ENCODE peak calls at places on chromosome 16, in four cellular contexts. P is SK-N-SH, U is K562, M is GM12878. T is an unnamed sample.

GRCh38 chr16:67052399-67052798 is 23.4 kb downstream of the CBFB start:
- DNase-seq in M (no peak), P (no peak), U (no peak), T (no peak)

GRCh38 chr16:89159850-89160354 is 11.6 kb upstream of the CDH15 start:
- DNase-seq in M (no peak), U (no peak), P (no peak), T (no peak)

GRCh38 chr16:82748026-82748425 is 121.3 kb downstream of the CDH13 start:
- DNase-seq in U (no peak), P (no peak), M (no peak), T (no peak)

GRCh38 chr16:50308237-50308965 is 42.0 kb downstream of the ADCY7 start:
- DNase-seq in M (no peak), U (no peak), P (peak), T (no peak)

GRCh38 chr16:67198238-67198734 is 645 bp upstream of the ELMO3 start:
- DNase-seq in M (no peak), U (no peak), P (peak), T (peak)

GRCh38 chr16:88700636-88701482 is 5.3 kb downstream of the RNF166 start:
- DNase-seq in U (peak), M (peak), P (no peak), T (no peak)

GRCh38 chr16:81492965-81493754 is 48.6 kb downstream of the CMIP start:
- DNase-seq in U (no peak), P (no peak), M (no peak), T (no peak)

GRCh38 chr16:15046692-15047376 is 9.0 kb downstream of the NTAN1 start:
- DNase-seq in U (peak), P (no peak), M (no peak), T (no peak)

GRCh38 chr16:15749371-15749770 is 99.3 kb downstream of the NDE1 start:
- DNase-seq in P (no peak), M (no peak), U (no peak), T (no peak)

GRCh38 chr16:82061861-82062525 is 26.9 kb downstream of the HSD17B2 start:
- DNase-seq in P (peak), U (peak), M (no peak), T (no peak)

GRCh38 chr16:20884240-20884556 is 16.0 kb downstream of the DCUN1D3 start:
- DNase-seq in M (no peak), P (no peak), U (no peak), T (no peak)

DNA sequence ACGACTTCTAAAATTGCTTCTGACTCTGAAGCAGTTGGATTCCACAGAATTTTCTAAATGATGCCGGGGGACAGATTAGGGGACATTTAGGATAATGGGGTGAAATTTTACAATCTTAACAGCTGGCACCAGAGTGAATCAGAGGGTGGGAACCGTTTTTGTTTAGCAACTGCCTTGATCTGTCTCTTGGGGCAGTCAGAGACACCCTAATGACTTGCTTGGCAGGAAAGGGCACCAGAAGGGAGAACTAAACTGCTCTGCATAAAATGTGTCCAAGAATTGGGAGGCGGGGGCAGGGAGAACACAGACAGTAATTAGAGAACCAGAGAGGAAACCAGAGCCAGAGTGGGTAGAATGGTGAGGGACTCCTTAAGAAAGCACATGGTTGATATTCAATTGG is 6.1 kb upstream of the ABCC12 start:
- DNase-seq in U (no peak), M (no peak), P (no peak), T (no peak)
- TF ChIP-seq USF1 in U (no peak), M (no peak), P (no peak), T (no peak)

GRCh38 chr16:86590501-86591144 is 12.3 kb downstream of the FOXL1 start:
- DNase-seq in M (no peak), U (no peak), P (no peak), T (no peak)
- TF ChIP-seq MAX in M (no peak), U (no peak), P (no peak), T (no peak)

DNA sequence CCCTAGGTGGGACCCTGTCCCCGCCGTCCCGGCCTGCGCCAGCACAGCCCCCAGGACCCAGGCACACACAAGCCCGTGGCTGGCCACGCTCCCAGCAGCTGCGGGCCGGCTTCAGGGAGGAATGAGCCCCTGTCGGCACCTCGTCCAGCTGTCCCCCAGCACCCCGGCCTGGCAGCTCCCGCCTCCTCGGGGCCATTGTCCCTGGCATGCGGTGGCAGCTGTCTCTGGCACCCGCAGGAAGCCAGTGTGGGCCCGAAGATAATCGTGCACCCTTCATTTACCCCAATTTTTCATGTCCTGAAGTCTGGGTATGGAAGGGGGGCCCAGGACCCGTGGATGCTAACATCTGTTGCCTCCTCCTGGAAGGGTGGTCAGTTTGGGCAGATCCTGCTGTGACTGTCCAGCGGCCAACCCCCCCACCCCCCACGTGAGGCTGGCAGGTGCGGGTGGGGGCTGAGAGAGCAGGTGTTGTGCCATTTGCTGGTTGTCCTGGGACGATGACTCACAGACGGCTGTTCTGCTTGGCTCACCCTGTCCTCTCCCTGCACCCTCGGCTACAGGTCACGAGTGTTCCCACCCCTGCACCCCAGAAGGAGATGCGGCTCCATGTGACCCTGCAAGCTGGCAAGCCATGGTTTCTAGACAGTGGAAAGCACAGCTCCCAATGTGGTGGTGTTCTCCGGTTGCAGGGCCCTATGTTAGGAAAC is 4.0 kb upstream of the LMF1 start:
- DNase-seq in P (peak), M (no peak), U (no peak), T (no peak)
- TF ChIP-seq USF1 in P (no peak), M (peak), U (no peak), T (no peak)

DNA sequence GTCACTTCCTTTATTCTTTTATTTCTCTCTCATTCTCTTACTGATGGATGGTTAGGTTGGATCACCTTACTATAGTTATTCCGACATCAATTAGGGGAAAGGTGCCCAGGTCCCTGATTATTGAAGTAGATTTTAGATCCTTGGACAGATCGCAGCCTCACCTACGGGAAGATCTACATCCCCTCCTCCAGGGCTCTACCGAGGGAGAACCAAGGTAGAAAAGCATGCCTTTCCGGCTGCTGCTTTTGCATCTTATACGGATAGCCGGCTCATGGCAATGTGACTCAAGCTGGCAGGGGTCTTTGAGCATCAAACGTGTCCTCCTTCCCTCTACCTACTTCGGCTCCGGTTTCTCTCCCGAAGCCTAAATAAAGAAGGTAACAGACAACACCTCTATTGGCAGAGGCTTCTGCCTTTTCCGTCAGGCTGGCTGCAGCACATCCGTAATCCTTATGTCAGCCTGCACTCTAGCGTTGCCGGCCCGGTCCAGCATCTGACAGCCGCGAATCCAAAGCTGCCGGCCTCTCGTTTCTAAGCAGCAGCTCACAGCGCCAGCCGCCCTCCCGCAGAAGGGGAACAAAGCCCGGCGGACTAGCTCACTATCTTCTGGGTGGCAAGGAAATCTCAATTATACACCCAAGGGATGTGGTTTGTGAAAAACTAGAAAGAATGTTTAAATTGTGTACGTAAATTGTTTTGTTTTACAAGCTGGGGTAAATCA is 46.9 kb downstream of the IRX6 start:
- DNase-seq in M (no peak), U (no peak), P (peak), T (peak)
- TF ChIP-seq MAX in M (no peak), U (no peak), P (no peak), T (no peak)

GRCh38 chr16:57407521-57408353 is 3.2 kb downstream of the CCL17 start:
- DNase-seq in P (no peak), M (no peak), U (no peak), T (no peak)

GRCh38 chr16:57406881-57407280 is 2.3 kb downstream of the CCL17 start:
- DNase-seq in M (no peak), P (no peak), U (no peak), T (no peak)

GRCh38 chr16:57401943-57402640 is 2.5 kb upstream of the CCL17 start:
- DNase-seq in U (no peak), M (no peak), P (peak), T (no peak)

GRCh38 chr16:57403965-57404817 is at the start of gene CCL17:
- DNase-seq in M (no peak), P (no peak), U (no peak), T (no peak)

GRCh38 chr16:57405194-57405593 is 627 bp downstream of the CCL17 start:
- DNase-seq in M (no peak), P (no peak), U (no peak), T (no peak)
- TF ChIP-seq USF1 in M (no peak), P (no peak), U (no peak), T (no peak)

DNA sequence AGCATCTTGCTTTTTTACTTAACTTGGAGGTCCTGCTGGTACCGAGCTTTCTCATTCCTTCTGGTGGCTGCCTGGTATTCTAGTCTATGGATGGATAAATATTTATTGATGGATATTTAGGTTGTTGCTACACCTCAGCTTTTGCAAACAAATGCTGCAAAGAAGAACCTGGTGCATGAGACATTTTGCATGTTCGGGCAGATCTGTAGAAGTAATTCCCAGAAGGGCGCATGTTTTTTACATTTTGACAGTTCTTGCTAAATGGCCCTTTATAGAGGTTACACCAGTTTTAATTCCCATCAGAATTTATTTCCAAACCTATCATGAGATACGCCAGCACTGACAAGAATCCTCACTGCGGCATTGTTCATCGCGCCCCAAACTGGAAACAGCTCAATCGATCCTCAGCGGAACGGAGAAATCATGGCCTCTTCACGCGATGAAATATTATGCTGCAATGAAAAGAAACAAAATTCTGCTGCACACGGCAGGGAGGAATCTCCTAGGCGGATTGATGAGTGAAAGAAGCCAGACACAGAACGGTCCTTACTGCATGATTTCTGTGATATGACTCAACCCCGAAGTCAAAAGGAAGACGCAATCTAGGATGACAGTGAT is 68.0 kb upstream of the CREBBP start:
- DNase-seq in M (no peak), P (no peak), U (no peak), T (no peak)
- TF ChIP-seq MAX in M (no peak), P (no peak), U (no peak), T (no peak)

GRCh38 chr16:22335668-22336246 is 38.5 kb downstream of the POLR3E start:
- DNase-seq in U (no peak), P (no peak), M (no peak), T (no peak)
- TF ChIP-seq USF1 in U (no peak), P (no peak), M (no peak), T (no peak)

GRCh38 chr16:9176547-9177418 is 85.3 kb downstream of the HAPSTR1 start:
- DNase-seq in M (no peak), U (no peak), P (no peak), T (no peak)
- TF ChIP-seq MAX in M (no peak), U (no peak), P (no peak), T (no peak)